ENCODE peak calls at places on chromosomes 11 and 22, in nine cellular contexts. One of them, this sample, is unnamed. For H3K4me1, the result is how much of the 10 kb centered on the place peaks cover.

GRCh38 chr22:48678171-48679135 is 1149.2 kb downstream of the BRD1 start:
- DNase-seq in IMR-90: no peak
- DNase-seq in cardiac muscle cell: no peak
- DNase-seq in lower lobe of right lung: no peak
- DNase-seq in suprapubic skin: no peak
- DNase-seq in uterus: no peak
- DNase-seq in A549: no peak
- DNase-seq in GM23338: no peak
- DNase-seq in breast epithelium: no peak
- DNase-seq in this sample: peak

GRCh38 chr22:45425531-45426265 is 12.2 kb downstream of the RIBC2 start:
- DNase-seq in uterus: no peak
- DNase-seq in A549: no peak
- DNase-seq in lower lobe of right lung: no peak
- DNase-seq in GM23338: no peak
- DNase-seq in suprapubic skin: peak
- DNase-seq in breast epithelium: no peak
- DNase-seq in cardiac muscle cell: no peak
- DNase-seq in IMR-90: no peak
- DNase-seq in this sample: no peak

GRCh38 chr22:48566741-48567140 is 1260.9 kb downstream of the BRD1 start:
- DNase-seq in lower lobe of right lung: peak
- DNase-seq in IMR-90: no peak
- DNase-seq in suprapubic skin: no peak
- DNase-seq in A549: no peak
- DNase-seq in cardiac muscle cell: no peak
- DNase-seq in GM23338: no peak
- DNase-seq in uterus: no peak
- DNase-seq in breast epithelium: no peak
- DNase-seq in this sample: no peak

GRCh38 chr11:118434553-118435232 is 1.6 kb upstream of the KMT2A start:
- DNase-seq in A549: no peak
- DNase-seq in suprapubic skin: peak
- DNase-seq in lower lobe of right lung: peak
- DNase-seq in IMR-90: peak
- DNase-seq in breast epithelium: no peak
- DNase-seq in cardiac muscle cell: peak
- DNase-seq in GM23338: peak
- DNase-seq in uterus: peak
- DNase-seq in this sample: peak

GRCh38 chr11:119193626-119194025 is 8.4 kb downstream of the NHERF4 start:
- DNase-seq in cardiac muscle cell: no peak
- DNase-seq in A549: no peak
- DNase-seq in IMR-90: no peak
- DNase-seq in breast epithelium: no peak
- DNase-seq in suprapubic skin: no peak
- DNase-seq in GM23338: no peak
- DNase-seq in lower lobe of right lung: peak
- DNase-seq in uterus: no peak
- DNase-seq in this sample: no peak

GRCh38 chr11:62461740-62462522 is 43.1 kb downstream of the SCGB1A1 start:
- DNase-seq in IMR-90: peak
- DNase-seq in breast epithelium: no peak
- DNase-seq in A549: peak
- DNase-seq in lower lobe of right lung: no peak
- DNase-seq in cardiac muscle cell: no peak
- DNase-seq in uterus: no peak
- DNase-seq in suprapubic skin: no peak
- DNase-seq in GM23338: no peak
- DNase-seq in this sample: no peak

GRCh38 chr11:3159296-3160190 is 5.6 kb downstream of the OSBPL5 start:
- DNase-seq in suprapubic skin: peak
- DNase-seq in A549: no peak
- DNase-seq in lower lobe of right lung: peak
- DNase-seq in GM23338: no peak
- DNase-seq in cardiac muscle cell: peak
- DNase-seq in breast epithelium: peak
- DNase-seq in uterus: peak
- DNase-seq in IMR-90: no peak
- DNase-seq in this sample: peak

GRCh38 chr11:60984616-60985015 is 13.1 kb downstream of the CD6 start:
- DNase-seq in lower lobe of right lung: no peak
- DNase-seq in breast epithelium: no peak
- DNase-seq in uterus: no peak
- DNase-seq in A549: no peak
- DNase-seq in cardiac muscle cell: no peak
- DNase-seq in GM23338: no peak
- DNase-seq in suprapubic skin: peak
- DNase-seq in IMR-90: no peak
- DNase-seq in this sample: no peak

GRCh38 chr11:73266644-73267015 is 5.5 kb upstream of the P2RY6 start:
- DNase-seq in GM23338: no peak
- DNase-seq in IMR-90: no peak
- DNase-seq in A549: no peak
- DNase-seq in cardiac muscle cell: no peak
- DNase-seq in lower lobe of right lung: no peak
- DNase-seq in breast epithelium: no peak
- DNase-seq in uterus: no peak
- DNase-seq in suprapubic skin: no peak
- DNase-seq in this sample: no peak

GRCh38 chr11:118984825-118985224 is 13.1 kb upstream of the CENATAC start:
- DNase-seq in suprapubic skin: no peak
- DNase-seq in breast epithelium: no peak
- DNase-seq in lower lobe of right lung: no peak
- DNase-seq in cardiac muscle cell: no peak
- DNase-seq in uterus: no peak
- DNase-seq in GM23338: no peak
- DNase-seq in IMR-90: no peak
- DNase-seq in A549: no peak
- DNase-seq in this sample: no peak

GRCh38 chr11:78391424-78391823 is 26.2 kb downstream of the GAB2 start:
- DNase-seq in breast epithelium: no peak
- DNase-seq in IMR-90: no peak
- DNase-seq in uterus: no peak
- DNase-seq in suprapubic skin: no peak
- DNase-seq in GM23338: no peak
- DNase-seq in A549: no peak
- DNase-seq in cardiac muscle cell: no peak
- DNase-seq in lower lobe of right lung: no peak
- DNase-seq in this sample: no peak

GRCh38 chr11:14308897-14309387 is 50.0 kb downstream of the RRAS2 start:
- DNase-seq in suprapubic skin: no peak
- DNase-seq in cardiac muscle cell: no peak
- DNase-seq in GM23338: no peak
- DNase-seq in breast epithelium: no peak
- DNase-seq in uterus: no peak
- DNase-seq in IMR-90: no peak
- DNase-seq in A549: no peak
- DNase-seq in lower lobe of right lung: no peak
- DNase-seq in this sample: no peak

GRCh38 chr11:14306481-14306880 is 52.5 kb downstream of the RRAS2 start:
- DNase-seq in uterus: no peak
- DNase-seq in breast epithelium: no peak
- DNase-seq in GM23338: peak
- DNase-seq in A549: peak
- DNase-seq in cardiac muscle cell: no peak
- DNase-seq in IMR-90: no peak
- DNase-seq in suprapubic skin: no peak
- DNase-seq in lower lobe of right lung: no peak
- DNase-seq in this sample: no peak

GRCh38 chr11:14309425-14310192 is 49.4 kb downstream of the RRAS2 start:
- DNase-seq in suprapubic skin: no peak
- DNase-seq in A549: no peak
- DNase-seq in IMR-90: no peak
- DNase-seq in breast epithelium: no peak
- DNase-seq in GM23338: no peak
- DNase-seq in cardiac muscle cell: no peak
- DNase-seq in uterus: no peak
- DNase-seq in lower lobe of right lung: no peak
- DNase-seq in this sample: no peak

GRCh38 chr11:14310696-14311095 is 48.3 kb downstream of the RRAS2 start:
- DNase-seq in A549: no peak
- DNase-seq in IMR-90: peak
- DNase-seq in cardiac muscle cell: no peak
- DNase-seq in uterus: no peak
- DNase-seq in breast epithelium: no peak
- DNase-seq in suprapubic skin: no peak
- DNase-seq in lower lobe of right lung: no peak
- DNase-seq in GM23338: no peak
- DNase-seq in this sample: no peak

GRCh38 chr11:14308114-14308896 is 50.7 kb downstream of the RRAS2 start:
- DNase-seq in lower lobe of right lung: no peak
- DNase-seq in cardiac muscle cell: peak
- DNase-seq in breast epithelium: no peak
- DNase-seq in suprapubic skin: no peak
- DNase-seq in A549: peak
- DNase-seq in IMR-90: peak
- DNase-seq in uterus: no peak
- DNase-seq in GM23338: peak
- DNase-seq in this sample: no peak
- H3K4me3 ChIP-seq in lower lobe of right lung: no peak
- H3K4me3 ChIP-seq in cardiac muscle cell: no peak
- H3K4me3 ChIP-seq in breast epithelium: no peak
- H3K4me3 ChIP-seq in suprapubic skin: no peak
- H3K4me3 ChIP-seq in A549: no peak
- H3K4me3 ChIP-seq in IMR-90: no peak
- H3K4me3 ChIP-seq in uterus: no peak
- H3K4me3 ChIP-seq in GM23338: no peak
- H3K4me3 ChIP-seq in this sample: no peak

DNA sequence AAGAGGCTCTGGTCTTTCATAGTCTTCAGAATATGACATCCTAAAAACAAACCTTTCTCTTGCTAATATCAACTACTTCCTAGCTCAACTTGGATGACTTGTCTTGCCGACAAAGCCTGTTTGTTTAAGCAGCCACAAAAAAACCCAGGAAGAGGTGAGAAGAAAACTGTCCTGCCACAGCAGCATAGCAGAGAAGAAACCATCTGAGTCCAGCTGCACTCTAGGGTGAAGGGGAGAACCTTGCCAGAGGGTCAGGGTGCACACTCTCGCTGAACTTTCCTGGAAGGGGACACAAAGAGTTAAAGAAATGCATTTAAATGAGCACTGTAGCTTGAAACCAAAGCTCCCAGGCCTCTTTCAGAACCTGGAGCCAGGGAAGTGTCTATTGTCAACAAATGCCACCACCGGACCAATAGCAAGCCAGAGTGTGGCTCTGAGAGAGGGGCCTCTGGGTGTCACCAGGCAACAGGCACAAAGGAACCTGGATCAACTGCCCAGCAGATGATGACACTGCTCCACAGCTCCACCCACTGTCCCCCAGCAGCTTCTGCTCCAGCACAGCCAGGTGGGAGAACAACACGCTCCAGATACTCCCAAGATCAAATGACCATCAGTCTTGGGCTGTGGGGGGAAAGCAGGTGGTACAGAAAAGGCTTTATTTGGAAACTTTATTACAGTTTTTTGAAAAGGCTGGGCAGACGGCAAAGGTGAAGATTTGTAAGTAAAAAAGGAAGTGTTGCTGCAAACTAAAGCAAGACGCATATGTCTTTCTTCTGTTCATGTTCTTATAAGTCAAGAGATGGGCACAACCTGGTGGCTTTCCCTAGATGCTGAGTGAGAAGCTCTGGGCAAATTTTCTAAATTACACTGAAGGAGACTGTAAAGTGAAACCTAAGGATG is 105.7 kb downstream of the RASSF10 start:
- DNase-seq in uterus: no peak
- DNase-seq in breast epithelium: peak
- DNase-seq in A549: peak
- DNase-seq in lower lobe of right lung: peak
- DNase-seq in GM23338: peak
- DNase-seq in IMR-90: no peak
- DNase-seq in cardiac muscle cell: peak
- DNase-seq in suprapubic skin: no peak
- DNase-seq in this sample: no peak
- H3K4me1 ChIP-seq in uterus: under half
- H3K4me1 ChIP-seq in breast epithelium: under half
- H3K4me1 ChIP-seq in A549: half or more
- H3K4me1 ChIP-seq in lower lobe of right lung: under half
- H3K4me1 ChIP-seq in GM23338: under half
- H3K4me1 ChIP-seq in IMR-90: under half
- H3K4me1 ChIP-seq in cardiac muscle cell: under half
- H3K4me1 ChIP-seq in suprapubic skin: under half
- H3K4me1 ChIP-seq in this sample: under half

DNA sequence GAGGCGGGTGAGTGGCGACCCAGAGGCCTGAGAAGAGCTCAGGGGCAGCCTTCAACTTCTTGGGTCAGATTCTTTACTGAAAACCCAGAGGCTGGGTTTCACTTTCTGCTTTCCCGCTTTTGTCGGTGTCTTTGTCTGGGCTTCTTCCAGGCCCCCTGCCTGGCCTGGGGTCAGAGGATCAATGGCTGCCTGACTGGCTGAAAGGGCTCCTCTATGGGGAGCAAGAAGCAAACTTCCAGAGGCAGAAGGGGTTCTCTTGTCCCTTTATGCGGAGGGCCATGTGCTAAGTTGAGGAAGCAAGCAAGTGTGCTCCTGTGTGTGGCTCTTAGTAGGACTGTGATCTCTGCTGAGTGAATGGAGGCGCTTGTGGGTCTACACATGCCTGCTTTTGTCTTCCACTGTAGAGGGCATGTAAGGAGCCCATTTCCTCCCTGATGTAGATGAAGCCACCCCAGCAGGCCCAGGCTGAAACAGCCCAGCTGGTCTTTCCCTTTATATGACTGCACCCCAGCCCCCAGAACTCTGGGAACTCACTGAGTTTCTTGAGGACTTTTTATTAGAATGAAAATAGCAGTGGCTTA is 1.0 kb upstream of the PKNOX2 start:
- DNase-seq in GM23338: peak
- DNase-seq in breast epithelium: no peak
- DNase-seq in suprapubic skin: no peak
- DNase-seq in IMR-90: no peak
- DNase-seq in A549: no peak
- DNase-seq in lower lobe of right lung: no peak
- DNase-seq in cardiac muscle cell: no peak
- DNase-seq in uterus: no peak
- DNase-seq in this sample: no peak
- H3K27ac ChIP-seq in GM23338: peak
- H3K27ac ChIP-seq in breast epithelium: no peak
- H3K27ac ChIP-seq in suprapubic skin: no peak
- H3K27ac ChIP-seq in IMR-90: no peak
- H3K27ac ChIP-seq in A549: no peak
- H3K27ac ChIP-seq in lower lobe of right lung: peak
- H3K27ac ChIP-seq in cardiac muscle cell: peak
- H3K27ac ChIP-seq in uterus: peak
- H3K27ac ChIP-seq in this sample: no peak

DNA sequence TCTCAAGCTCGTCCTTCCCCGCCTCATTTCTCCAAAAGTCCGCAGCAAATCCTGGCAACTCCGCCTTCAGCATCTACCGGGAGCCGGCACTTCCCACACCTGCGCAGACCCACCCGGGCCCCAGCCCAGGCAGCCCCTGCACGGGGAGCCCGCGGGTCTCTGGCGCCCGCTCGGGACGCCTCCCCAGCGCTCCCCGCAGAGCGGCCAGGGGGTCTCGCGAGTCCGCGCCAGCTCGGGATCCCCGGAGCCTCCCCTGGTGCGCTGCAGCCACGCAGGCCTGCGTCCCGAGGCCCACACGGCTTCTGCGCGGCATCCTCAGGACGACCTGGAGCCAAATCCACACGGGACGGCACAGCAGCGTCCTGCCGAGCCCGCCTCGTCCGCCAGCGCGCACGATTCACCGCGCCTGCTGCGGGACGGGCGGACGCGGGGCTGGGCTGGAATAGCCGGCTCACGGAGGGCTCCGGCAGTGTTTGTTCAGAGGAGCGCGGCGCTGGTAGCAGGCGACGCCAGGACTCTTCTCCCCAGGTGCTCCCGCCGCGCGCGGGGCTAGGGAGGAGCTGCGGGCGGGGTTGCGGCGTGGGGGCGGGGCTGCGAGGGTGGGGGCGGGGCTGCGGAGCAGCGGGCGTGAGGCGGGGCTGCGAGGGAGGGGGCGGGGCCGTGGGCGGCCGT is 810 bp upstream of the PHRF1 start:
- DNase-seq in uterus: peak
- DNase-seq in cardiac muscle cell: peak
- DNase-seq in suprapubic skin: peak
- DNase-seq in lower lobe of right lung: peak
- DNase-seq in A549: no peak
- DNase-seq in GM23338: peak
- DNase-seq in IMR-90: no peak
- DNase-seq in breast epithelium: no peak
- DNase-seq in this sample: no peak
- H3K4me3 ChIP-seq in uterus: peak
- H3K4me3 ChIP-seq in cardiac muscle cell: peak
- H3K4me3 ChIP-seq in suprapubic skin: peak
- H3K4me3 ChIP-seq in lower lobe of right lung: peak
- H3K4me3 ChIP-seq in A549: peak
- H3K4me3 ChIP-seq in GM23338: peak
- H3K4me3 ChIP-seq in IMR-90: peak
- H3K4me3 ChIP-seq in breast epithelium: peak
- H3K4me3 ChIP-seq in this sample: peak

This sample was measured in psoas muscle.